ENCODE peak calls at places on chromosome 15, in four cellular contexts. W is GM20000, D is keratinocyte, F is IMR-90. T is an unnamed sample.
A peak's percentile ranks its signal among the peaks of the same experiment; 100 is the strongest.

GRCh38 chr15:68224546-68225250 is 4.8 kb downstream of the CLN6 start:
- DNase-seq in D (no peak), W (peak; percentile 52), F (no peak), T (peak; percentile 23)

GRCh38 chr15:37002041-37002689 is 98.2 kb downstream of the MEIS2 start:
- DNase-seq in D (no peak), F (peak; percentile 16), W (no peak), T (no peak)

GRCh38 chr15:60763668-60764067 is 284.7 kb upstream of the ICE2 start:
- DNase-seq in W (no peak), F (no peak), D (no peak), T (no peak)

GRCh38 chr15:45088801-45089711 is 24.9 kb downstream of the DUOX2 start:
- DNase-seq in W (no peak), F (no peak), D (no peak), T (no peak)

GRCh38 chr15:59933607-59934006 is 70.5 kb upstream of the FOXB1 start:
- DNase-seq in D (no peak), W (no peak), F (no peak), T (no peak)

GRCh38 chr15:90463381-90463780 is 66.3 kb upstream of the CRTC3 start:
- DNase-seq in W (peak; percentile 24), D (no peak), F (peak; percentile 76), T (no peak)

GRCh38 chr15:41429003-41429890 is 12.4 kb downstream of the RTF1 start:
- DNase-seq in W (peak; percentile 62), D (no peak), F (peak; percentile 19), T (peak; percentile 20)

GRCh38 chr15:60729850-60730458 is 251.0 kb upstream of the ICE2 start:
- DNase-seq in W (no peak), F (no peak), D (no peak), T (peak; percentile 65)

GRCh38 chr15:35126236-35126635 is 41.1 kb upstream of the NANOGP8 start:
- DNase-seq in D (no peak), F (no peak), W (no peak), T (no peak)

GRCh38 chr15:86916671-86917450 is 837.2 kb downstream of the AGBL1 start:
- DNase-seq in W (no peak), F (no peak), D (no peak), T (no peak)

GRCh38 chr15:91338763-91339162 is 238.7 kb downstream of the SV2B start:
- DNase-seq in F (peak; percentile 40), D (no peak), W (no peak), T (peak; percentile 26)

GRCh38 chr15:76366714-76367113 is 30.1 kb downstream of the ISL2 start:
- DNase-seq in W (no peak), D (no peak), F (no peak), T (no peak)

GRCh38 chr15:88388702-88389101 is 78.5 kb downstream of the MRPL46 start:
- DNase-seq in F (no peak), W (no peak), D (no peak), T (no peak)

GRCh38 chr15:68997050-68997449 is 17.4 kb upstream of the NOX5 start:
- DNase-seq in F (no peak), D (no peak), W (no peak), T (no peak)

GRCh38 chr15:86915811-86916331 is 836.2 kb downstream of the AGBL1 start:
- DNase-seq in D (no peak), W (no peak), F (peak; percentile 13), T (no peak)

GRCh38 chr15:73800662-73801345 is 47.7 kb upstream of the INSYN1 start:
- DNase-seq in F (peak; percentile 87), D (no peak), W (no peak), T (no peak)

GRCh38 chr15:72982750-72983149 is 69.5 kb upstream of the NEO1 start:
- DNase-seq in F (peak; percentile 41), D (no peak), W (no peak), T (no peak)

GRCh38 chr15:52217186-52217585 is 26.0 kb upstream of the GNB5 start:
- DNase-seq in D (peak; percentile 7), W (peak; percentile 22), F (no peak), T (peak; percentile 37)

GRCh38 chr15:91068966-91069365 is 31.1 kb upstream of the SV2B start:
- DNase-seq in F (no peak), D (no peak), W (no peak), T (no peak)

GRCh38 chr15:83323296-83323711 is 38.8 kb upstream of the BNC1 start:
- DNase-seq in F (peak; percentile 98), W (no peak), D (peak; percentile 78), T (no peak)

GRCh38 chr15:94324835-94325767 is 93.7 kb downstream of the MCTP2 start:
- DNase-seq in D (no peak), W (no peak), F (no peak), T (peak; percentile 62)

GRCh38 chr15:89199734-89200133 is 21.6 kb downstream of the RLBP1 start:
- DNase-seq in D (no peak), W (no peak), F (no peak), T (no peak)

DNA sequence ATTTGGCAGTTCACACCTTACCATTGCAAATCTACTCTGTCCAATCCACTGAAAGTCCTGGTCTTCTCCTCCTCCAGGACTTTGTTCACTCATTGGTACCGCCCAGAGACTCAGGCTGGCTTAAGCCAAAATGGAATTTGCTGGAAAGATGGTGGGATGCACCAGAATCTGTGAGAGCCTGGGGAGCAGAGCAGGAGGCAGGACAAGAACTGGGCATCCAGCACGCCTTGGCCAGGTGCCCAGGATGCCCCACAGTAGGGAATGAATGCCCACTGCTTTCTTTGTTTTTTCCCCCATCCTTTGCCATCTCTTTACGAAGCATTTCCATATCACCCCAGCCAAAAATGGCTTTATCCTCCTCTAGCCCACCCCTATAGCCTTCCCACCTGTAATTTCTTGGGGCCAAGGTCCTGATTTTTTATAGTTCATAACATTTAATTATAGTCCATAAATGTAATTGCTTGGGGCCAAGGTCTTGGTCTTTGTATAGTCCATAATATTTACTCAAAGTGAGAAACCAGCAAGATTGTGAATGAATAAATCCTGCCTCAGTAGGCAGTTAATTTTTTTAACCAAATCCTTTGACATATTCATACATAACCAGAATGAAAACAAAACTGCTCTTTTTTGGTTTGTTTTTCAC is 23.3 kb upstream of the IREB2 start:
- DNase-seq in F (no peak), W (no peak), D (no peak), T (no peak)
- TF ChIP-seq CTCF in F (no peak), W (no peak), D (no peak), T (no peak)

GRCh38 chr15:101613130-101614000 is 38.8 kb downstream of the TM2D3 start:
- DNase-seq in W (no peak), F (peak; percentile 31), D (no peak), T (no peak)

GRCh38 chr15:101615414-101615985 is 36.7 kb downstream of the TM2D3 start:
- DNase-seq in F (no peak), W (no peak), D (no peak), T (no peak)

GRCh38 chr15:101612676-101613075 is 39.5 kb downstream of the TM2D3 start:
- DNase-seq in D (no peak), F (no peak), W (no peak), T (no peak)

GRCh38 chr15:101614761-101615160 is 37.4 kb downstream of the TM2D3 start:
- DNase-seq in F (no peak), W (no peak), D (no peak), T (no peak)

DNA sequence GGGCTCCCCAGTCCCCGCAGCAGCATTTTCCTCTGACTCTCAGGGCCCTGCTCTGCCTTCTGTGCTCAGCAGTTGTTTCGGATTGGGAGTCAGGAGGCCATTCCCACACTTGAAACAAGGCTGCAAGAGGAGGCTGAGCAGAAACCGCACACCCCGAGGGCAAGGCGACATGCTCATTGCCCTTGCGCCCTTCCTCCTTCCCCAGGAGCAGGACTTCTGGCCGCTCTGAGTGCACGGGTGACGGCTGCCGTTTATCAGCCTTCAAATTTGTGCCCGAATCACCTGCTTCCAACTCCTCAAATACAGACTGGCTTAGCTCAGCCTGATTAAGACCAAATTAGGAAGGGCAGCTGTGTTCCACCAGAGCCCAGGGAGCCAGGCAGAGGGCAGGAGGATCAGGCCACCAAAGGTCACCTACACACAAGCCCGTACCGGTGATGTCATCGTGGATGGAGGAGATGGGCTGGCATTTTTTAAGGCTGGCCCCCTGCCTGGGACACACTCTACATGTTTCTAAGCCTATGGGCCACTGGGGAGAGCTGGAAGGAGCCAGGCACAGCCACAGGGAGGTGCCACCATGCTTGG is 38.1 kb downstream of the TM2D3 start:
- DNase-seq in F (no peak), W (no peak), D (no peak), T (no peak)
- TF ChIP-seq CTCF in F (no peak), W (no peak), D (no peak), T (no peak)

GRCh38 chr15:84658788-84659411 is 901 bp upstream of the NMB start:
- DNase-seq in W (peak; percentile 19), F (no peak), D (no peak), T (no peak)

GRCh38 chr15:84656972-84657371 is 1.0 kb downstream of the NMB start:
- DNase-seq in W (no peak), F (no peak), D (no peak), T (no peak)

GRCh38 chr15:84657748-84658079 is 285 bp downstream of the NMB start:
- DNase-seq in D (no peak), W (no peak), F (no peak), T (no peak)

GRCh38 chr15:84659904-84660781 is 2.1 kb upstream of the NMB start:
- DNase-seq in F (no peak), D (no peak), W (no peak), T (no peak)

DNA sequence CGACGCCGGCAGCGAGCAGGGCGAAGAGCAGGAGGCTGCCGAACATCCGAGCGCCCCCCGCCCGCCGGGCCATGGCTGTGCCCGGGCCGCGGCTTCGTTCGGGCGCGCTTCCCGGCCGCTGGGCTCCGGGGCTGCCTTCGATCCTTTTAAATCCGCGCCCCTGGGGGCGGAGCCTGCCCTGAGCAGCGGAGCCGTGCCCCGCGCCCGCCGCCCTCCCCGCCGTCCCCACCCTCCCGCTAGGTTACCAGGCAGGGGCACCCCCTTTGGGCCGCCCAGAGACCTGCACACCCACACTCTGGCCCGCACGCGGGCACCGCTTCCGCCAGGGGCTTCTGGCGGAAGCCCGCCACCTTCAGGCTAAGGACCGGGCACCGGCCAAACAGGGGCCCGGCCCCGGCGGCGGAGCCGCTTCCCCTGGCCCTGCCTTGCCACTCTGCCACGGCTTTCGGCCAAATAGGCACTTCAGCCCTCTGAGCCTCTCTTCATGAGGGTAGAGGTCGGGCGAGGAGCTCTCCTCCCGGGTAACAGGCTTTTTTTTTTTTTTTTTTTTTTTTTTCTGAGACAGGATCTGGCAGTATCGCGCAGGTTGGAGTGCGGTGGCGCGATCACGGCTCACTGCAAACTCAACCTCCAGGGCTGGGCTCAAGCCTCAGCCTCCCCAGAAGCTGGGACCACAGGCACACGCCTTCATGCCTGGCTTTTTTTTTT is at the start of gene NMB:
- DNase-seq in D (no peak), F (peak; percentile 63), W (peak; percentile 89), T (peak; percentile 86)
- TF ChIP-seq CTCF in D (peak; percentile 70), F (peak; percentile 64), W (peak; percentile 48), T (peak; percentile 71)

GRCh38 chr15:39629906-39630305 is 49.0 kb downstream of the THBS1 start:
- DNase-seq in D (no peak), F (no peak), W (no peak), T (no peak)

GRCh38 chr15:39627456-39628130 is 46.7 kb downstream of the THBS1 start:
- DNase-seq in F (no peak), W (no peak), D (no peak), T (no peak)

GRCh38 chr15:39629376-39629775 is 48.5 kb downstream of the THBS1 start:
- DNase-seq in D (peak; percentile 61), W (peak; percentile 19), F (peak; percentile 43), T (peak; percentile 86)

GRCh38 chr15:39628821-39629220 is 47.9 kb downstream of the THBS1 start:
- DNase-seq in W (no peak), D (no peak), F (peak; percentile 10), T (no peak)

DNA sequence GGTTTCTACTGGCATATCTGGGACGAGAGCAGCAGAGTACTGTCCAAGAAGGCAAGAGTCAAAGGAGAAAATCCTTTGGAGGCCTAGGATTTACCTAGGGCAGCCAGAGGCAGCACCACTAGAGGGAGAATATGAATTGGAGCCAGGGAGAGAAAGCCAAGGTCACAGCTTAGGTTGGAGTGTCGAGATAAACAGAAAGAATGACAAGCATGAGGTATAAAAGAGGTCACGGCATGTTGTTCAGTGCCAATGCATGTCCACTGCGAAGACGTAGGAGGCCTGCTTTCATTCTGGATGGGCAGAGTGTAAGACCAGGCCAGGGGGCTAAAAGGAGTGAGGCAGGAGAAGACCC is 47.2 kb downstream of the THBS1 start:
- DNase-seq in W (no peak), D (no peak), F (no peak), T (no peak)
- TF ChIP-seq CTCF in W (no peak), D (peak; percentile 33), F (peak; percentile 15), T (no peak)

T was measured in activated CD8-positive, alpha-beta T cell treated with anti-CD3 and anti-CD28 coated beads for 36 hours.